ENCODE peak calls at places on chromosome 3, in five cellular contexts. G is spleen, R is BE2C, D is left ventricle myocardium inferior, N is stomach. B is an unnamed sample.

GRCh38 chr3:133509482-133509881 is 64.0 kb upstream of the CDV3 start:
- DNase-seq in R (no peak), D (no peak), N (no peak), G (no peak), B (no peak)

GRCh38 chr3:129824926-129825541 is 68.5 kb downstream of the TMCC1 start:
- DNase-seq in G (no peak), D (no peak), N (no peak), R (peak), B (peak)

GRCh38 chr3:70990723-70991122 is 592.8 kb downstream of the FOXP1 start:
- DNase-seq in N (no peak), D (no peak), G (no peak), R (no peak), B (no peak)

GRCh38 chr3:162865466-162865865 is 1368.9 kb downstream of the OTOL1 start:
- DNase-seq in G (no peak), D (no peak), R (no peak), N (no peak), B (no peak)

GRCh38 chr3:66667284-66667683 is 166.5 kb upstream of the LRIG1 start:
- DNase-seq in R (no peak), N (no peak), D (no peak), G (no peak), B (no peak)

GRCh38 chr3:119310052-119310451 is 15.9 kb downstream of the ARHGAP31 start:
- DNase-seq in G (no peak), D (no peak), N (no peak), R (no peak), B (no peak)

GRCh38 chr3:52218953-52219650 is 6.3 kb downstream of the TLR9 start:
- DNase-seq in G (peak), N (peak), D (no peak), R (no peak), B (peak)

GRCh38 chr3:156341831-156342416 is 213.0 kb downstream of the SSR3 start:
- DNase-seq in R (no peak), N (no peak), G (no peak), D (no peak), B (no peak)

DNA sequence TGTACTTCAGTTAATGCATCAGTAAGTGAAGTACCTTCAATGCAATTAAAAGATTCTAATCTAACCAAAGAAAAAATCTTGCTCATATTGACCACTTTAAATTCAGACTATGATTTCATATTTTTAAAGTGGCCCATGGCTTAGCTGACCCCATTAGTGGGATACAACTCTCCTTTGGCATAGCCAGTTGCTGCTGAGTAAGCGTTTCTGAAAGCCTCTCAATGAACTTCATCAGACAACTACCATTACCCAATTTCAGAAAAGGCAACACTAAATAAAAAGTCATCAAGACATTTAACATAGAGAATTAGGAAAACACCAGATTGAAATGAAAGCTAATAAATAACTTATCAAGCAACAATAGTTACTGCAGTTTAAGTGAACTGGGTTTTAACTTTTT is 27.0 kb downstream of the CADM2 start:
- DNase-seq in N (no peak), R (no peak), D (no peak), G (no peak), B (no peak)
- H3K4me3 ChIP-seq in N (no peak), R (no peak), D (no peak), G (no peak), B (no peak)

GRCh38 chr3:171086914-171087313 is 60.4 kb upstream of the SLC2A2 start:
- DNase-seq in G (no peak), R (no peak), N (no peak), D (no peak), B (no peak)
- TF ChIP-seq CTCF in G (no peak), R (no peak), N (no peak), D (no peak), B (no peak)

DNA sequence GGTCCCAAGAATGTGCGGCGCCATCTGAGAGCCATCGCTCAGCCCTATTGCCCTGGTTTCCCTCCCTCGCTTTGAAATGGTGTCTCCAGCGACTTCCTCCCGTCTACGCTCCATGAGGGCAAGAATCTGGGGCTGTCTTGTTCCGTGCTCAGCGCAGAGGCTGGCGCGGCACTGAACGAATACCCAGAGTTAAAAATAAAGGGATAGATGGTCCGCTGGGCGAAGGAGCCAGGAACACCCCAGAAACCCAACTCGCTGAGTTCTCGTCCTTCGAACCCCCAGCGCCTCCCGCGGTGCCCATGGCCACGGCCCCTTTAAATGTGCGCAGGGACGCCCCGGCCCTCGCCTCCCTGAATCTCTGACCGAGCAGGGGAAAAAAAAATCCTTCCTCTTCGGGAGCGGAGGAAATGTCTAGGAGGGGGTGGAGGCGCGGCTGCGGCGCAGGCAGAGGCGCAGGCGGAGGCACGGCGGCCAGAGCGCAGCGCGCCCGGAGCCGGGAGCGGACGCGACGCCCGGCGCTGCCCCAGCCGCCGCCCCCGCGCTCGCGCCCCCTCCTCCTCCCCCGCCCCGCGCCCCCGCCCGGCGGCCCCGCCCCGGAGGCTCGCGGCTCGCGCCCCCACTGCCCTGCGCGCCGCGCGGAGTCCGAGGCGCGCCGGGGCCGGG is 8.6 kb upstream of the FGD5 start:
- DNase-seq in R (no peak), G (peak), D (peak), N (no peak), B (no peak)
- H3K4me3 ChIP-seq in R (no peak), G (peak), D (peak), N (peak), B (no peak)

DNA sequence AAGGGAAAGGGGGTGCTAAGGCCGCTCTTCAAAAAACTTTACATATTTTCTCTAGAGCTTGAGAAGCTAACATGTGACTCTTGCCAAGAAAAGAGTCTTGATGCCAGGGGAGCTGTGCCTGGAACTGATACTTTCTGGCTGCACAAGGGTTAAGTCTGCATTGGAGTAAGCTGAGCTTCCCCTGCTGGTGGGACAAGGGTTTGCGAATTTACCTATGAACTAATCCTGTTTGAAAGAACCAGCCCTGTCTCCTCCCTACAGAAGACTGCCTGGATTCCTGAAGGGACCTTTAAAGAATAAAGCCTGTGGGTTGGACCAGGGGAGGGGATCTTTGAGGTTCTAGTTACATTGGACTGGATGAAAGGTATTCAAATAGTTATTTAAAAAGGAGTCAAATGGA is 58.3 kb upstream of the EPHA3 start:
- DNase-seq in N (no peak), R (no peak), G (no peak), D (no peak), B (no peak)
- TF ChIP-seq CTCF in N (no peak), R (no peak), G (no peak), D (no peak), B (peak)

GRCh38 chr3:27044926-27045481 is 324.2 kb downstream of the NEK10 start:
- DNase-seq in N (no peak), R (no peak), G (no peak), D (no peak), B (no peak)

GRCh38 chr3:27046346-27046745 is 322.8 kb downstream of the NEK10 start:
- DNase-seq in R (no peak), D (no peak), G (no peak), N (no peak), B (peak)

GRCh38 chr3:27040674-27041073 is 328.5 kb downstream of the NEK10 start:
- DNase-seq in D (no peak), G (no peak), R (no peak), N (no peak), B (no peak)

DNA sequence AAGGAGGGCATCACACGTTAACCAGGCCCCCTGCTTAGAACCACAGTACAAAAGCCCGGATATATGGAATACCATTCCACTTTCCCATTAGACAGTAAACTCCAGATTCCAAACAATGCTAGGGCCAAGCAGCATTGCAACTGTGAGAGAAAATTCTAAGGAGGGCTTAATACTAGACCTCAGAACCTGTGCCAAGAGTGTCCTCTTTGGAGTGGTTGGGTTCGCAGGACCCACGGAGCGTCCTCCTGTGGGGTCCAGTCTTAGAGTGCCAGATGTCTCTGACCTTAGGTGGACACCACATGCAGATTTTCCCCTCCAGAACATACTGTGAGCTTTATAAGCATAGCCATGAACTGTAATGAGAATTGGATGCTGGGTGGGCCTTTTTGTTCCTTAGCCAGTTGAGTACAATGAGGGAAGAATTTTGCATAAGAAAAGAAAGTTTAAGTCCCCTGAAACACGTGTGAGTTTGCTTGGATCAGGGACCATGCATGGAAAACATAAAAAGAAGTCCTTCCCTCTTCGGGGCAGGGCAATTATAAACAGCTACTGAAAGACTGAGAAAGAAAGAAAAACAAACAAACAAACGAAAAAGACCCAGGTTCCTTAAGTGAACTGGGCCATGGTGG is 325.7 kb downstream of the NEK10 start:
- DNase-seq in N (no peak), D (no peak), R (no peak), G (no peak), B (no peak)
- H3K4me3 ChIP-seq in N (no peak), D (no peak), R (no peak), G (no peak), B (no peak)

GRCh38 chr3:4491873-4492239 is 1.3 kb upstream of the ITPR1 start:
- DNase-seq in N (no peak), G (no peak), R (no peak), D (no peak), B (no peak)

GRCh38 chr3:4494807-4495200 is 1.7 kb downstream of the ITPR1 start:
- DNase-seq in G (no peak), N (no peak), D (no peak), R (no peak), B (no peak)

GRCh38 chr3:4493008-4493930 is at the start of gene ITPR1:
- DNase-seq in N (peak), G (peak), R (peak), D (peak), B (peak)

GRCh38 chr3:4493931-4494806 is 1.0 kb downstream of the ITPR1 start:
- DNase-seq in R (no peak), G (peak), N (no peak), D (peak), B (no peak)

DNA sequence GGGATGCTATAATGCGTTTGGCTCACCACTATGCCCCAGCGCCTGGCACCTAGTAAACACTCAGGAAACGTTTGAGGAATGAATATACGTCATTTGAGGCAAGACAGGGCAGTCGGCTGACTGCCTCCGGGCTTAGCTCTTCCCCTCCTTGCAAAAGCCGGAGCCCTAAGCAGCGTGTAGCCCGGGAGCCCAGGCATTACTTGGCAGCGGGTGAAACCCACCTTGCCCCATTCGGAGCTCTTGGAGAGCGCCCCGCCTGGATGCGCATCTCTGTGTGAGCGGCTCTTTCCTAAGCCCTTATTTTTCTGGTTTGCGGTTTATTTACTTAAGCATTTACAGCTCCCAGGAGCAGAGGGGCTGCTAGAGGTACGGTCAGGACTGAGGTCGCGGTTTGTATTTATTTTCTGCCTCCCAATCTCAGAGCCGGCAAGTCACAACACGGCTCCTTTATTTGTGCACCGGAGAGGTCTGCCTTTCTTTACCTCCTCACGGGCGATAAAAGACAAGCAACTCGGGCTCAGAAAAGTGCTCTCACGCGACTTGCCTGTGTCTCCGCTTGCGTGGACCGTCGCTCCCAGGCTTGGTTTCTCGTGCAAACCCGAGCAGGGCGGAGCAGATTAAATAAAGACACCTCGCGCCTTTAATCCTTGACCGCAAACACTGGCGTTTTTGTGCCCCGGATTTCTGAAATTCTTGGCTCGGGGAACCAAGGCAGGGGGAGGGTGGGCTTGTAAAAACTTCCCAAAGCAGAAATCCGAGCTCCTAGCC is 724 bp upstream of the ITPR1 start:
- DNase-seq in R (peak), N (peak), G (peak), D (peak), B (peak)
- TF ChIP-seq CTCF in R (no peak), N (no peak), G (no peak), D (no peak), B (peak)

GRCh38 chr3:195208631-195209030 is 62.3 kb downstream of the XXYLT1 start:
- DNase-seq in G (no peak), N (no peak), R (no peak), D (no peak), B (no peak)
- H3K4me3 ChIP-seq in G (no peak), N (no peak), R (no peak), D (peak), B (no peak)

B was measured in LNCaP clone FGC.